ENCODE peak calls at places on chromosomes 3 and 15, in nine cellular contexts. A is AG09309, L is A549, O is BE2C, X is stomach, F is GM13977, H is cardiac fibroblast, T is AG10803, P is sigmoid colon. G is an unnamed sample.

GRCh38 chr3:13526626-13526949 is 22.3 kb upstream of the FBLN2 start:
- DNase-seq in A (no peak), L (no peak), O (no peak), X (no peak), F (no peak), H (no peak), T (no peak), P (no peak), G (no peak)

GRCh38 chr15:50146661-50147060 is 27.6 kb upstream of the ATP8B4 start:
- DNase-seq in A (no peak), L (no peak), O (no peak), X (no peak), F (no peak), H (no peak), T (no peak), P (no peak), G (no peak)

GRCh38 chr3:134110963-134111362 is 81.2 kb upstream of the SLCO2A1 start:
- DNase-seq in A (no peak), L (no peak), O (no peak), X (no peak), F (no peak), H (no peak), T (no peak), P (no peak), G (no peak)

GRCh38 chr15:53031469-53031868 is 241.3 kb upstream of the ONECUT1 start:
- DNase-seq in A (no peak), L (no peak), O (no peak), X (no peak), F (no peak), H (no peak), T (no peak), P (no peak), G (no peak)

GRCh38 chr3:64303401-64303800 is 78.1 kb upstream of the PRICKLE2 start:
- DNase-seq in A (no peak), L (no peak), O (no peak), X (no peak), F (no peak), H (peak; percentile 54), T (no peak), P (no peak), G (no peak)

GRCh38 chr15:72229076-72229946 is 1.7 kb downstream of the PKM start:
- DNase-seq in A (no peak), L (no peak), O (peak; percentile 16), X (no peak), F (no peak), H (peak; percentile 86), T (peak; percentile 66), P (peak; percentile 65), G (peak; percentile 25)

GRCh38 chr3:150414273-150414672 is 6.2 kb downstream of the TSC22D2 start:
- DNase-seq in A (no peak), L (no peak), O (no peak), X (no peak), F (no peak), H (peak; percentile 59), T (peak; percentile 52), P (no peak), G (no peak)

GRCh38 chr3:41940393-41940792 is 21.5 kb downstream of the ULK4 start:
- DNase-seq in A (no peak), L (no peak), O (no peak), X (no peak), F (no peak), H (no peak), T (no peak), P (no peak), G (no peak)

GRCh38 chr3:189304465-189305341 is 132.9 kb downstream of the TPRG1 start:
- DNase-seq in A (no peak), L (peak; percentile 95), O (no peak), X (peak; percentile 93), F (no peak), H (no peak), T (peak; percentile 62), P (no peak), G (peak; percentile 14)

GRCh38 chr3:45223889-45224730 is 2.0 kb downstream of the TMEM158 start:
- DNase-seq in A (no peak), L (no peak), O (no peak), X (no peak), F (no peak), H (peak; percentile 46), T (no peak), P (no peak), G (no peak)

GRCh38 chr3:43296565-43296964 is 10.2 kb downstream of the SNRK start:
- DNase-seq in A (no peak), L (no peak), O (no peak), X (no peak), F (no peak), H (peak; percentile 46), T (peak; percentile 28), P (no peak), G (no peak)

GRCh38 chr3:139533781-139534443 is 5.6 kb downstream of the RBP1 start:
- DNase-seq in A (no peak), L (no peak), O (peak; percentile 76), X (no peak), F (no peak), H (no peak), T (peak; percentile 9), P (no peak), G (peak; percentile 62)

GRCh38 chr15:67543348-67543718 is 830 bp downstream of the MAP2K5 start:
- DNase-seq in A (no peak), L (peak; percentile 14), O (no peak), X (no peak), F (no peak), H (peak; percentile 9), T (no peak), P (no peak), G (peak; percentile 40)

DNA sequence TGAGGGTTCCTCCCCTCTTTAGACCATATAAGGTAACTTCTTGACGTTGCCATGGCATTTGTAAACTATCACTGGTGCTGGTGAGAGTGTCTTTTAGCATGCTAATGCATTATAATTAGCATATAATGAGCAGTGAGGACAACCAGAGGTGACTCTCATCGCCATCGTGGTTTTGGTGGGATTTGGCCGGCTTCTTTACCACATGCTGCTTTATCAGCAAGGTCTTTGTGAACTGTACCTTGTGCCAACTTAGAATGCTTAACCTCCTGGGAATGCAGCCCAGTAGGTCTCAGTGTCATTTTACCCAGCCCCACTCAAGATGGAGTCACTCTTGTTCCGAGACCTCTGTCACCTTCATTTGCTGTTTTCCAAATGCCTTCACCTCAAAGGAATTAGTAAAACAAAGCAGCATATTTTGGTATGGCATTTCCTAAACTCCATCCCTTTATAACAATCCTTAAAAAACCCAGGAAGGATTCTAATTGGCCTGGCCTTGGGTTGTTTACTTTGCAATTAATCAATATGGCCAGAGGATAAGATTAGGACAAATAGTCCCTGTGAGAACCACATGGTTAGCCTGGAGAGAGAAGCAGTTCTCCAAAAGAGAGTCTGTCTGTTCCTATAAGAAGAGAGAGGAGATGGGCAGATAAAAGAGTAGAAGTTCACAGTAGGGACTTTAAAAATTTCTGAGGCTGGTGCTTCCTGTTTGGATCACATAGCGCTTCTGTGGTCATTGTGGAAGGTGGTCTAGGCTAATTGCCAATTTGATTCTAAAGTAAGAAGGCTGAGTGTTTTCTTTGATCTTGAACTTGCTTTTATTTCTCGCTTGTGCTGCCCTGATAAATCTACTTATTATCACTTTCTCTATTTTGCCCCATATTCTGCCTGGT is 155.2 kb upstream of the EOMES start:
- DNase-seq in A (no peak), L (no peak), O (no peak), X (peak; percentile 43), F (no peak), H (no peak), T (no peak), P (no peak), G (no peak)
- TF ChIP-seq CTCF in A (no peak), L (no peak), O (no peak), X (no peak), F (no peak), H (no peak), T (no peak), P (no peak), G (no peak)

DNA sequence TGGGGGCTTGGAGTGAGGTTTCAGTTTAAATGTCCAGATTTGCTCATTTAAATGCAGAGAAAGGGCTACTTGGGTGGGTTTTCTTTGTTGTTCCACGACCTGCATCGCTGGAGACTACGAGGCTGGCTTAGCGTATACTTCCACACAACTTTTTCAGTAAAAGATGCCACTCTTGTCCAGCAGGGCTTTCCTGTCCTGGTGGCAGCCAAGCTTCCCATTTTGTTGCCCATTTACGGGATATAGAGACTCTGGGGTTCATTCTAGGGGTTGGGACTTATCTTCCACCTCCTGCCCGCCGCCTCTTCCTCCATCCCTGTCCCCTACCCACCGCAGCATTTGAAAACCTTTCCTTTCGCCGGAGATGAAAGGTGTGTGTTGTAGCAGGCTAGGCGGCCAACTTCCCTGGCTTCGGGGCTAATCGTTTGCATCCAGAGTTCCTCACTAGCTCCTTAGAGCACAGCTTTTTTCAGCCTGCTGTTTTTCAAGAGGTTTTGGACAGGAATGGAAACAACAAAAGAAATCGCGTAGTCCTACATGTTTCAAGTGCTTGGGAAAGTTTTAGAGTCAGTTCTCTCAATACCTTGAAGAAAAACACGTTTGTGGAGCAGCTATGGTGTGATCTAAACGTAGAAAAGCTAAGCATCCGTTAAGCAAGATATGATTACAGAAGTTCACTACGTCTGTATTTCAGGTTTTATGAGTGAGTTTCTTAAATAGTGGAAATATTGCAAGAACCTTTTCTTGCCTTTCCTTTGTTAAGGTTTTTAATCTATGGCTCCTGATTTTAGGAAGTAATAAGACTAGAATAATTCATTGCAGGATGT is 843 bp downstream of the CHRNA5 start:
- DNase-seq in A (no peak), L (peak; percentile 55), O (peak; percentile 16), X (no peak), F (peak; percentile 30), H (peak; percentile 15), T (peak; percentile 11), P (no peak), G (peak; percentile 26)
- TF ChIP-seq CTCF in A (peak; percentile 17), L (peak; percentile 7), O (peak; percentile 31), X (no peak), F (no peak), H (peak; percentile 8), T (peak; percentile 37), P (no peak), G (no peak)

GRCh38 chr15:85011210-85011571 is 29.5 kb downstream of the PDE8A start:
- DNase-seq in A (no peak), L (no peak), O (no peak), X (no peak), F (no peak), H (no peak), T (no peak), P (no peak), G (no peak)

GRCh38 chr15:85008474-85009260 is 27.0 kb downstream of the PDE8A start:
- DNase-seq in A (no peak), L (no peak), O (no peak), X (no peak), F (no peak), H (no peak), T (no peak), P (no peak), G (no peak)

GRCh38 chr15:85010114-85010471 is 28.4 kb downstream of the PDE8A start:
- DNase-seq in A (no peak), L (no peak), O (no peak), X (no peak), F (no peak), H (no peak), T (no peak), P (no peak), G (no peak)

GRCh38 chr15:85009435-85009834 is 27.8 kb downstream of the PDE8A start:
- DNase-seq in A (no peak), L (no peak), O (no peak), X (no peak), F (no peak), H (no peak), T (no peak), P (no peak), G (no peak)

GRCh38 chr15:85010472-85011209 is 29.0 kb downstream of the PDE8A start:
- DNase-seq in A (no peak), L (no peak), O (no peak), X (no peak), F (no peak), H (peak; percentile 36), T (no peak), P (no peak), G (no peak)
- TF ChIP-seq CTCF in A (no peak), L (no peak), O (no peak), X (no peak), F (no peak), H (no peak), T (no peak), P (peak; percentile 44), G (peak; percentile 35)

GRCh38 chr3:29764603-29765254 is 483.9 kb downstream of the RBMS3 start:
- DNase-seq in A (peak; percentile 76), L (peak; percentile 70), O (peak; percentile 57), X (no peak), F (no peak), H (peak; percentile 96), T (peak; percentile 87), P (no peak), G (no peak)
- TF ChIP-seq CTCF in A (peak; percentile 69), L (peak; percentile 75), O (peak; percentile 57), X (no peak), F (peak; percentile 40), H (peak; percentile 78), T (peak; percentile 80), P (peak; percentile 59), G (no peak)